ENCODE peak calls at places on chromosomes 5 and 9, in ten cellular contexts. V, W, D, P, A, L, I, T, E and O are unnamed samples.

GRCh38 chr9:136619742-136620440 is 42.8 kb upstream of the EGFL7 start:
- DNase-seq in D (no peak), E (no peak), W (no peak), I (peak; percentile 47), V (no peak), T (no peak), P (no peak), A (no peak), L (no peak), O (peak; percentile 44)

GRCh38 chr5:112757468-112758208 is 20.0 kb downstream of the APC start:
- DNase-seq in A (no peak), P (no peak), E (peak; percentile 58), I (peak; percentile 65), V (peak; percentile 32), D (peak; percentile 2), L (no peak), W (peak; percentile 58), T (peak; percentile 60), O (peak; percentile 56)

GRCh38 chr5:3592298-3592697 is 3.3 kb upstream of the IRX1 start:
- DNase-seq in E (no peak), I (no peak), A (no peak), P (no peak), T (no peak), D (no peak), W (no peak), L (no peak), V (no peak), O (no peak)

GRCh38 chr9:18890372-18890771 is 142.6 kb downstream of the SAXO1 start:
- DNase-seq in W (no peak), E (no peak), P (no peak), L (no peak), D (no peak), A (no peak), V (no peak), T (peak; percentile 48), I (peak; percentile 66), O (peak; percentile 44)

GRCh38 chr5:150224483-150225027 is 34.7 kb downstream of the SLC6A7 start:
- DNase-seq in L (no peak), D (no peak), E (no peak), V (no peak), I (peak; percentile 21), T (peak; percentile 37), P (no peak), A (no peak), W (peak; percentile 32), O (no peak)

GRCh38 chr5:66967102-66967501 is 229.5 kb downstream of the CD180 start:
- DNase-seq in I (peak; percentile 48), E (no peak), W (peak; percentile 76), A (no peak), T (peak; percentile 67), V (no peak), P (no peak), D (no peak), L (no peak), O (peak; percentile 83)

GRCh38 chr9:109107402-109108240 is 12.1 kb downstream of the TMEM245 start:
- DNase-seq in W (peak; percentile 82), E (no peak), L (no peak), A (no peak), V (no peak), D (no peak), I (peak; percentile 92), P (no peak), T (peak; percentile 84), O (peak; percentile 79)

GRCh38 chr5:53422539-53422938 is 57.9 kb upstream of the FST start:
- DNase-seq in T (peak; percentile 59), A (no peak), E (no peak), D (no peak), L (no peak), W (peak; percentile 80), V (no peak), I (peak; percentile 84), P (no peak), O (peak; percentile 60)

GRCh38 chr5:32531885-32532520 is 53.4 kb upstream of the SUB1 start:
- DNase-seq in P (no peak), A (no peak), W (peak; percentile 57), I (peak; percentile 70), L (peak; percentile 63), D (peak; percentile 70), V (peak; percentile 32), T (peak; percentile 65), E (no peak), O (peak; percentile 79)

GRCh38 chr5:34930527-34930844 is 1.1 kb downstream of the DNAJC21 start:
- DNase-seq in L (no peak), V (no peak), P (no peak), A (no peak), D (no peak), E (no peak), I (peak; percentile 68), W (peak; percentile 63), T (peak; percentile 40), O (peak; percentile 14)

GRCh38 chr5:151005975-151006576 is 14.3 kb upstream of the GPX3 start:
- DNase-seq in E (no peak), A (no peak), T (peak; percentile 62), V (no peak), I (peak; percentile 81), P (no peak), L (no peak), W (peak; percentile 39), D (no peak), O (peak; percentile 47)